ENCODE peak calls at places on chromosomes 2 and 18, in ten cellular contexts. One of them, this sample, is unnamed.

GRCh38 chr18:46448347-46448746 is 208.7 kb downstream of the LOXHD1 start:
- DNase-seq in left kidney: no peak
- DNase-seq in breast epithelium: no peak
- DNase-seq in SK-N-DZ: no peak
- DNase-seq in Daoy: no peak
- DNase-seq in neural progenitor cell: no peak
- DNase-seq in EH: no peak
- DNase-seq in substantia nigra: no peak
- DNase-seq in NCI-H510A: no peak
- DNase-seq in AG04449: no peak
- DNase-seq in this sample: no peak

GRCh38 chr2:177180269-177181021 is 32.1 kb upstream of the HNRNPA3 start:
- DNase-seq in left kidney: no peak
- DNase-seq in breast epithelium: no peak
- DNase-seq in SK-N-DZ: no peak
- DNase-seq in Daoy: no peak
- DNase-seq in neural progenitor cell: no peak
- DNase-seq in EH: no peak
- DNase-seq in substantia nigra: no peak
- DNase-seq in NCI-H510A: no peak
- DNase-seq in AG04449: no peak
- DNase-seq in this sample: no peak

GRCh38 chr18:47100214-47100831 is 50.0 kb downstream of the HDHD2 start:
- DNase-seq in left kidney: peak
- DNase-seq in breast epithelium: peak
- DNase-seq in SK-N-DZ: peak
- DNase-seq in Daoy: peak
- DNase-seq in neural progenitor cell: peak
- DNase-seq in EH: peak
- DNase-seq in substantia nigra: peak
- DNase-seq in NCI-H510A: peak
- DNase-seq in AG04449: no peak
- DNase-seq in this sample: peak

GRCh38 chr2:105557021-105557420 is 158.2 kb upstream of the FHL2 start:
- DNase-seq in left kidney: no peak
- DNase-seq in breast epithelium: no peak
- DNase-seq in SK-N-DZ: no peak
- DNase-seq in Daoy: no peak
- DNase-seq in neural progenitor cell: no peak
- DNase-seq in EH: peak
- DNase-seq in substantia nigra: no peak
- DNase-seq in NCI-H510A: no peak
- DNase-seq in AG04449: no peak
- DNase-seq in this sample: no peak

GRCh38 chr2:226088366-226088674 is 688.8 kb downstream of the NYAP2 start:
- DNase-seq in left kidney: no peak
- DNase-seq in breast epithelium: no peak
- DNase-seq in SK-N-DZ: no peak
- DNase-seq in Daoy: no peak
- DNase-seq in neural progenitor cell: no peak
- DNase-seq in EH: no peak
- DNase-seq in substantia nigra: no peak
- DNase-seq in NCI-H510A: no peak
- DNase-seq in AG04449: no peak
- DNase-seq in this sample: no peak

GRCh38 chr2:146527166-146527565 is 1317.7 kb upstream of the ACVR2A start:
- DNase-seq in left kidney: no peak
- DNase-seq in breast epithelium: no peak
- DNase-seq in SK-N-DZ: no peak
- DNase-seq in Daoy: no peak
- DNase-seq in neural progenitor cell: no peak
- DNase-seq in EH: peak
- DNase-seq in substantia nigra: no peak
- DNase-seq in NCI-H510A: no peak
- DNase-seq in AG04449: no peak
- DNase-seq in this sample: no peak

GRCh38 chr2:184598313-184599053 is at the start of gene ZNF804A:
- DNase-seq in left kidney: peak
- DNase-seq in breast epithelium: no peak
- DNase-seq in SK-N-DZ: peak
- DNase-seq in Daoy: peak
- DNase-seq in neural progenitor cell: peak
- DNase-seq in EH: peak
- DNase-seq in substantia nigra: no peak
- DNase-seq in NCI-H510A: peak
- DNase-seq in AG04449: no peak
- DNase-seq in this sample: peak

GRCh38 chr2:135091681-135092080 is 39.6 kb downstream of the RAB3GAP1 start:
- DNase-seq in left kidney: no peak
- DNase-seq in breast epithelium: no peak
- DNase-seq in SK-N-DZ: no peak
- DNase-seq in Daoy: no peak
- DNase-seq in neural progenitor cell: no peak
- DNase-seq in EH: no peak
- DNase-seq in substantia nigra: no peak
- DNase-seq in NCI-H510A: no peak
- DNase-seq in AG04449: no peak
- DNase-seq in this sample: no peak

GRCh38 chr2:144513388-144514100 is 6.4 kb downstream of the ZEB2 start:
- DNase-seq in left kidney: no peak
- DNase-seq in breast epithelium: no peak
- DNase-seq in SK-N-DZ: no peak
- DNase-seq in Daoy: no peak
- DNase-seq in neural progenitor cell: peak
- DNase-seq in EH: peak
- DNase-seq in substantia nigra: peak
- DNase-seq in NCI-H510A: no peak
- DNase-seq in AG04449: peak
- DNase-seq in this sample: peak

GRCh38 chr2:80351229-80351628 is 46.7 kb upstream of the LRRTM1 start:
- DNase-seq in left kidney: no peak
- DNase-seq in breast epithelium: no peak
- DNase-seq in SK-N-DZ: no peak
- DNase-seq in Daoy: no peak
- DNase-seq in neural progenitor cell: no peak
- DNase-seq in EH: no peak
- DNase-seq in substantia nigra: no peak
- DNase-seq in NCI-H510A: no peak
- DNase-seq in AG04449: no peak
- DNase-seq in this sample: no peak

GRCh38 chr18:9885170-9886004 is at the start of gene TXNDC2:
- DNase-seq in left kidney: no peak
- DNase-seq in breast epithelium: no peak
- DNase-seq in SK-N-DZ: no peak
- DNase-seq in Daoy: no peak
- DNase-seq in neural progenitor cell: no peak
- DNase-seq in EH: no peak
- DNase-seq in substantia nigra: no peak
- DNase-seq in NCI-H510A: no peak
- DNase-seq in AG04449: no peak
- DNase-seq in this sample: no peak

GRCh38 chr2:190578158-190579057 is 43.9 kb upstream of the NEMP2 start:
- DNase-seq in left kidney: peak
- DNase-seq in breast epithelium: no peak
- DNase-seq in SK-N-DZ: no peak
- DNase-seq in Daoy: peak
- DNase-seq in neural progenitor cell: no peak
- DNase-seq in EH: peak
- DNase-seq in substantia nigra: no peak
- DNase-seq in NCI-H510A: no peak
- DNase-seq in AG04449: no peak
- DNase-seq in this sample: peak

GRCh38 chr18:58529714-58530354 is 99.1 kb downstream of the ALPK2 start:
- DNase-seq in left kidney: peak
- DNase-seq in breast epithelium: peak
- DNase-seq in SK-N-DZ: peak
- DNase-seq in Daoy: peak
- DNase-seq in neural progenitor cell: peak
- DNase-seq in EH: peak
- DNase-seq in substantia nigra: no peak
- DNase-seq in NCI-H510A: no peak
- DNase-seq in AG04449: no peak
- DNase-seq in this sample: peak

GRCh38 chr2:60806988-60807681 is 51.1 kb downstream of the PAPOLG start:
- DNase-seq in left kidney: peak
- DNase-seq in breast epithelium: no peak
- DNase-seq in SK-N-DZ: peak
- DNase-seq in Daoy: peak
- DNase-seq in neural progenitor cell: peak
- DNase-seq in EH: peak
- DNase-seq in substantia nigra: no peak
- DNase-seq in NCI-H510A: peak
- DNase-seq in AG04449: peak
- DNase-seq in this sample: peak

GRCh38 chr18:57921708-57922107 is 118.6 kb upstream of the ATP8B1 start:
- DNase-seq in left kidney: no peak
- DNase-seq in breast epithelium: no peak
- DNase-seq in SK-N-DZ: no peak
- DNase-seq in Daoy: peak
- DNase-seq in neural progenitor cell: no peak
- DNase-seq in EH: peak
- DNase-seq in substantia nigra: no peak
- DNase-seq in NCI-H510A: no peak
- DNase-seq in AG04449: no peak
- DNase-seq in this sample: peak

GRCh38 chr2:168336786-168337388 is 89.5 kb upstream of the STK39 start:
- DNase-seq in left kidney: peak
- DNase-seq in breast epithelium: peak
- DNase-seq in SK-N-DZ: peak
- DNase-seq in Daoy: peak
- DNase-seq in neural progenitor cell: peak
- DNase-seq in EH: no peak
- DNase-seq in substantia nigra: no peak
- DNase-seq in NCI-H510A: peak
- DNase-seq in AG04449: no peak
- DNase-seq in this sample: no peak

GRCh38 chr2:70651014-70651413 is 97.4 kb upstream of the TGFA start:
- DNase-seq in left kidney: no peak
- DNase-seq in breast epithelium: no peak
- DNase-seq in SK-N-DZ: no peak
- DNase-seq in Daoy: no peak
- DNase-seq in neural progenitor cell: no peak
- DNase-seq in EH: no peak
- DNase-seq in substantia nigra: no peak
- DNase-seq in NCI-H510A: no peak
- DNase-seq in AG04449: no peak
- DNase-seq in this sample: no peak

GRCh38 chr2:9771481-9772017 is 71.7 kb upstream of the TAF1B start:
- DNase-seq in left kidney: peak
- DNase-seq in breast epithelium: no peak
- DNase-seq in SK-N-DZ: no peak
- DNase-seq in Daoy: peak
- DNase-seq in neural progenitor cell: peak
- DNase-seq in EH: peak
- DNase-seq in substantia nigra: no peak
- DNase-seq in NCI-H510A: no peak
- DNase-seq in AG04449: peak
- DNase-seq in this sample: peak

GRCh38 chr2:222646008-222646407 is 9.9 kb downstream of the FARSB start:
- DNase-seq in left kidney: no peak
- DNase-seq in breast epithelium: no peak
- DNase-seq in SK-N-DZ: no peak
- DNase-seq in Daoy: no peak
- DNase-seq in neural progenitor cell: no peak
- DNase-seq in EH: no peak
- DNase-seq in substantia nigra: no peak
- DNase-seq in NCI-H510A: no peak
- DNase-seq in AG04449: no peak
- DNase-seq in this sample: no peak

GRCh38 chr2:27202829-27203228 is 9.0 kb upstream of the ATRAID start:
- DNase-seq in left kidney: no peak
- DNase-seq in breast epithelium: no peak
- DNase-seq in SK-N-DZ: no peak
- DNase-seq in Daoy: peak
- DNase-seq in neural progenitor cell: no peak
- DNase-seq in EH: no peak
- DNase-seq in substantia nigra: no peak
- DNase-seq in NCI-H510A: no peak
- DNase-seq in AG04449: no peak
- DNase-seq in this sample: no peak

GRCh38 chr2:237686659-237687136 is 59.3 kb downstream of the LRRFIP1 start:
- DNase-seq in left kidney: no peak
- DNase-seq in breast epithelium: no peak
- DNase-seq in SK-N-DZ: no peak
- DNase-seq in Daoy: no peak
- DNase-seq in neural progenitor cell: no peak
- DNase-seq in EH: peak
- DNase-seq in substantia nigra: no peak
- DNase-seq in NCI-H510A: no peak
- DNase-seq in AG04449: no peak
- DNase-seq in this sample: no peak

GRCh38 chr2:3127279-3127690 is 250.3 kb downstream of the EIPR1 start:
- DNase-seq in left kidney: peak
- DNase-seq in breast epithelium: no peak
- DNase-seq in SK-N-DZ: peak
- DNase-seq in Daoy: no peak
- DNase-seq in neural progenitor cell: no peak
- DNase-seq in EH: peak
- DNase-seq in substantia nigra: no peak
- DNase-seq in NCI-H510A: no peak
- DNase-seq in AG04449: no peak
- DNase-seq in this sample: peak

GRCh38 chr2:203900298-203900697 is 32.7 kb downstream of the CTLA4 start:
- DNase-seq in left kidney: peak
- DNase-seq in breast epithelium: no peak
- DNase-seq in SK-N-DZ: no peak
- DNase-seq in Daoy: no peak
- DNase-seq in neural progenitor cell: no peak
- DNase-seq in EH: peak
- DNase-seq in substantia nigra: no peak
- DNase-seq in NCI-H510A: no peak
- DNase-seq in AG04449: no peak
- DNase-seq in this sample: no peak

GRCh38 chr2:205358351-205358815 is 323.9 kb upstream of the NRP2 start:
- DNase-seq in left kidney: no peak
- DNase-seq in breast epithelium: no peak
- DNase-seq in SK-N-DZ: no peak
- DNase-seq in Daoy: no peak
- DNase-seq in neural progenitor cell: peak
- DNase-seq in EH: peak
- DNase-seq in substantia nigra: no peak
- DNase-seq in NCI-H510A: no peak
- DNase-seq in AG04449: no peak
- DNase-seq in this sample: peak

GRCh38 chr2:26892916-26893524 is 45.1 kb downstream of the DPYSL5 start:
- DNase-seq in left kidney: no peak
- DNase-seq in breast epithelium: no peak
- DNase-seq in SK-N-DZ: peak
- DNase-seq in Daoy: no peak
- DNase-seq in neural progenitor cell: no peak
- DNase-seq in EH: no peak
- DNase-seq in substantia nigra: no peak
- DNase-seq in NCI-H510A: no peak
- DNase-seq in AG04449: no peak
- DNase-seq in this sample: no peak

GRCh38 chr2:225465827-225466226 is 66.3 kb downstream of the NYAP2 start:
- DNase-seq in left kidney: no peak
- DNase-seq in breast epithelium: no peak
- DNase-seq in SK-N-DZ: no peak
- DNase-seq in Daoy: no peak
- DNase-seq in neural progenitor cell: peak
- DNase-seq in EH: no peak
- DNase-seq in substantia nigra: no peak
- DNase-seq in NCI-H510A: no peak
- DNase-seq in AG04449: no peak
- DNase-seq in this sample: no peak

GRCh38 chr2:12555012-12555645 is 161.6 kb upstream of the TRIB2 start:
- DNase-seq in left kidney: no peak
- DNase-seq in breast epithelium: no peak
- DNase-seq in SK-N-DZ: peak
- DNase-seq in Daoy: peak
- DNase-seq in neural progenitor cell: peak
- DNase-seq in EH: peak
- DNase-seq in substantia nigra: no peak
- DNase-seq in NCI-H510A: no peak
- DNase-seq in AG04449: no peak
- DNase-seq in this sample: peak

GRCh38 chr2:233470007-233470687 is 96.4 kb downstream of the USP40 start:
- DNase-seq in left kidney: peak
- DNase-seq in breast epithelium: no peak
- DNase-seq in SK-N-DZ: no peak
- DNase-seq in Daoy: no peak
- DNase-seq in neural progenitor cell: no peak
- DNase-seq in EH: no peak
- DNase-seq in substantia nigra: peak
- DNase-seq in NCI-H510A: no peak
- DNase-seq in AG04449: no peak
- DNase-seq in this sample: no peak

This sample was measured in RPMI7951.